ENCODE peak calls at places on chromosomes 16 and 17, in five cellular contexts. Z is endothelial cell of umbilical vein, I is A549, T is HCT116, R is GM12878. H is an unnamed sample.
A peak's percentile ranks its signal among the peaks of the same experiment; 100 is the strongest.

GRCh38 chr17:4310349-4311060 is 46.7 kb upstream of the ANKFY1 start:
- DNase-seq in Z (peak; percentile 80), I (no peak), T (no peak), R (no peak), H (no peak)

GRCh38 chr17:15298176-15298575 is 33.0 kb upstream of the PMP22 start:
- DNase-seq in Z (no peak), I (no peak), T (no peak), R (no peak), H (no peak)

GRCh38 chr16:66152841-66153525 is 213.5 kb upstream of the CDH5 start:
- DNase-seq in Z (no peak), I (no peak), T (no peak), R (no peak), H (no peak)

GRCh38 chr17:76014925-76015261 is 12.2 kb downstream of the EVPL start:
- DNase-seq in Z (no peak), I (no peak), T (no peak), R (no peak), H (no peak)

GRCh38 chr17:57803026-57803425 is 46.8 kb downstream of the MRPS23 start:
- DNase-seq in Z (no peak), I (no peak), T (no peak), R (no peak), H (no peak)

GRCh38 chr17:9150407-9151090 is 129.2 kb downstream of the NTN1 start:
- DNase-seq in Z (no peak), I (no peak), T (no peak), R (no peak), H (no peak)

GRCh38 chr16:88769617-88770458 is 15.2 kb downstream of the PIEZO1 start:
- DNase-seq in Z (peak; percentile 31), I (peak; percentile 66), T (no peak), R (no peak), H (peak; percentile 94)

GRCh38 chr16:35386619-35387018 is 1927.2 kb downstream of the TP53TG3F start:
- DNase-seq in Z (no peak), I (no peak), T (no peak), R (no peak), H (no peak)

GRCh38 chr17:56786989-56787482 is 46.7 kb downstream of the C17orf67 start:
- DNase-seq in Z (peak; percentile 83), I (peak; percentile 27), T (peak; percentile 90), R (peak; percentile 60), H (peak; percentile 94)

GRCh38 chr16:55035037-55035436 is 104.4 kb downstream of the IRX5 start:
- DNase-seq in Z (no peak), I (peak; percentile 39), T (peak; percentile 19), R (no peak), H (peak; percentile 74)

GRCh38 chr16:27522173-27522707 is 27.5 kb downstream of the GTF3C1 start:
- DNase-seq in Z (no peak), I (no peak), T (no peak), R (no peak), H (no peak)

GRCh38 chr17:75619506-75620431 is 13.5 kb upstream of the SMIM5 start:
- DNase-seq in Z (peak; percentile 32), I (peak; percentile 75), T (no peak), R (no peak), H (peak; percentile 52)

GRCh38 chr17:76567634-76568432 is 17.8 kb downstream of the ST6GALNAC2 start:
- DNase-seq in Z (no peak), I (no peak), T (no peak), R (no peak), H (peak; percentile 62)

GRCh38 chr17:75776399-75777242 is 8.0 kb upstream of the UNK start:
- DNase-seq in Z (no peak), I (no peak), T (no peak), R (no peak), H (peak; percentile 74)

GRCh38 chr16:53142823-53143568 is 88.2 kb downstream of the CHD9 start:
- DNase-seq in Z (no peak), I (no peak), T (no peak), R (no peak), H (no peak)

DNA sequence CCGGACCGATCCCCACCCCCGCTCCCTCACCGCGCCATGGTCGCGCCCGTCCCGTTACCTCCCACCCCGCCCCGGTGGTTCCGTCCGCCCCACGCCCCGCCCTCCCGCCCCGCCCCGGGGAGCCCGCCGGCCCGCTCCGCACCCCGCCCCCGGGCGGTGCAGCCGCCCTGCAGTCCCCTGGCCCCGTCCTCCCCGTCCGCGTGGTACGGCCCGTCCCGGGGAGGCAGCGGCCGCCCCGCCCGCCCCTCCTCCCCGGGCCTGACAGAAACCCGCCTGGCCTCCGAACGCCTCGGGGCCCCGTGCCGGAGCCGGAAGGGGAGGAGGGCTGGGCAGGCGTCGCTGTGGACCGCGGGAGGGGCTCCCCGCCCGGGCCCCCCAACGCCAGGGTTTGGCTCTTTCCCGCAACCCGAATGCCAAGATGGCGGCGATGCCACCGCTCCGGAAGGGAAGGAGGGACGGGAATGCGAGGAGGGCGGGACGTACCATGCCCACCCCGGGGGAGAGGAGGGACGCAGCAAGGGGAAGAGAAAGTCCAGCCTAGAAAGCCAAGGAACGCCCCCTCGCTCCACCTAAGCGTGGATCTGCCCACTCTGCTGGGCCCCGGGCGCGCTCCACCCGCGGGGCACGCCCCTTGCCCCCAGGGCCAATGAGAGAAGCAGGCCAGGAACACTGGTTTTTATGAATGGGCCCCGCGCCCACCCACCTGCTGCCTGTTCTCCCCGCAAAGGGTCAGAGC is at the start of gene PIP4K2B:
- DNase-seq in Z (peak; percentile 96), I (peak; percentile 99), T (peak; percentile 97), R (peak; percentile 91), H (peak; percentile 99)
- TF ChIP-seq POLR2A in Z (peak; percentile 50), I (peak; percentile 54), T (peak; percentile 65), R (peak; percentile 88), H (peak; percentile 38)

GRCh38 chr17:10172778-10173177 is 25.6 kb downstream of the GAS7 start:
- DNase-seq in Z (no peak), I (no peak), T (no peak), R (no peak), H (no peak)
- TF ChIP-seq CTCF in Z (no peak), I (no peak), T (no peak), R (no peak), H (no peak)

GRCh38 chr16:12096828-12097522 is 120.4 kb downstream of the SNX29 start:
- DNase-seq in Z (no peak), I (no peak), T (no peak), R (no peak), H (no peak)
- TF ChIP-seq MAX in Z (no peak), I (no peak), T (no peak), R (no peak), H (no peak)

GRCh38 chr16:28951410-28951943 is 740 bp downstream of the NFATC2IP start:
- DNase-seq in Z (no peak), I (no peak), T (no peak), R (no peak), H (peak; percentile 56)

GRCh38 chr16:28946681-28947080 is 4.1 kb upstream of the NFATC2IP start:
- DNase-seq in Z (no peak), I (no peak), T (no peak), R (no peak), H (no peak)

DNA sequence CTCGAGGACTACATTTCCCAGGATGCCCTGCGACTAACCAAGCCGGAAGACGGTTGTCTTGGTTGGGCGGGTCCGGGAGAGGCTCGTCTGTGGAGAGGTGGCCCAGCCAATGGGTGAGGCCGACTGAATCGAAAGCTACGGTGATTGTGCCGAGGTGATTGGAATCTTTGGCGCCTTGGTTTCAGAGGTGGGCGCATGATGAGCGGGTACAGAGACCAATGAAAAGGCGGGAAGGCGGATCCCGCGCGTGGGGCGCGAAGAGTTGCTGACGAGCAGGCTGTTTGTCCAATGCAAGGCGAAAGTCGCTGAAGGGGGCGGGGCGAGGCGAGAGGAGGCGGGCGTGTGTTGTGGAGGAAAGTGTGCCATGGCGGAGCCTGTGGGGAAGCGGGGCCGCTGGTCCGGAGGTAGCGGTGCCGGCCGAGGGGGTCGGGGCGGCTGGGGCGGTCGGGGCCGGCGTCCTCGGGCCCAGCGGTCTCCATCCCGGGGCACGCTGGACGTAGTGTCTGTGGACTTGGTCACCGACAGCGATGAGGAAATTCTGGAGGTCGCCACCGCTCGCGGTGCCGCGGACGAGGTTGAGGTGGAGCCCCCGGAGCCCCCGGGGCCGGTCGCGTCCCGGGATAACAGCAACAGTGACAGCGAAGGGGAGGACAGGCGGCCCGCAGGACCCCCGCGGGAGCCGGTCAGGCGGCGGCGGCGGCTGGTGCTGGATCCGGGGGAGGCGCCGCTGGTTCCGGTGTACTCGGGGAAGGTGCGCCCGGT is at the start of gene NFATC2IP:
- DNase-seq in Z (peak; percentile 100), I (peak; percentile 98), T (peak; percentile 100), R (peak; percentile 99), H (peak; percentile 99)
- TF ChIP-seq POLR2A in Z (no peak), I (peak; percentile 81), T (no peak), R (peak; percentile 92), H (peak; percentile 76)

DNA sequence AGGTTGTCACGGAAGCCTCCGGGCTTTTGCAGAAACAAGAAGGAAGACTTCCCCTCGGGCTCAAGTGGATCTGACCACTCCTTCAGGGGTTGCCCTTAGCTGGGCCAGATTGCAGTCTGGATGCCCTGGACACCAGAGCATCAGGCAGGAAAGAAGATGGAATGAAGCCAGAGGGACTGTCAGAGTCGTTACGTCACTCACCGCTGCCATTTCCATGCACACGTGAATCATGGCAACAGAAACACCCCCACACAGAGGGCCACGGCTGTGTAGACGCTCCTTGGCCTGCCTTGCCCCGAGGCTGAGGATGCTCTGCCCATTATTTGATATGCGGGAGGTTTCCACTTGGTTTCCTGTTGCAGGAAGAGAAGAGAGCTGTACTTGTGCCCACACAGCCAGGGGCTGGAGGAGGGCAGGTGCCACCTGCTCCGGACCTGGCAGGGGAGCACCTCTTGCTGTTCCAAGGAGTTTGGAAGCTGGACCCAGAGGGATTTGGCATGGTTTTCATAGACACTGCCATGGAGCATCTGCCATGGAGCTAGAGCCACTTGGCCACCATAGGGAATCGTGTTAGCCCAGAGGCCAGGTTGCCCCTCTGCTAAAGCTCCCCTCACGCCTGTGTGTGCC is 29.4 kb downstream of the RBFOX3 start:
- DNase-seq in Z (no peak), I (no peak), T (no peak), R (no peak), H (no peak)
- TF ChIP-seq CTCF in Z (no peak), I (no peak), T (no peak), R (no peak), H (no peak)

GRCh38 chr17:77620282-77620681 is 338.2 kb upstream of the TNRC6C start:
- DNase-seq in Z (no peak), I (no peak), T (no peak), R (no peak), H (no peak)

GRCh38 chr17:77618731-77619130 is 339.8 kb upstream of the TNRC6C start:
- DNase-seq in Z (no peak), I (no peak), T (no peak), R (no peak), H (no peak)

GRCh38 chr17:77618173-77618572 is 340.3 kb upstream of the TNRC6C start:
- DNase-seq in Z (no peak), I (no peak), T (no peak), R (no peak), H (peak; percentile 88)

GRCh38 chr17:77619326-77619725 is 339.2 kb upstream of the TNRC6C start:
- DNase-seq in Z (no peak), I (no peak), T (no peak), R (no peak), H (no peak)

GRCh38 chr17:77619851-77620250 is 338.7 kb upstream of the TNRC6C start:
- DNase-seq in Z (no peak), I (no peak), T (no peak), R (no peak), H (no peak)
- TF ChIP-seq MAX in Z (no peak), I (peak; percentile 13), T (no peak), R (no peak), H (no peak)